ENCODE peak calls at places on chromosomes 2 and 18, in nine cellular contexts. Y is suprapubic skin, X is endodermal cell, Z is iPS DF 6.9, B is neural progenitor cell, P is adrenal gland, I is gastrocnemius medialis, L is thoracic aorta, G is GM23248. V is an unnamed sample.

GRCh38 chr2:226800941-226801784 is 1.5 kb upstream of the IRS1 start:
- DNase-seq in G (peak), Z (no peak), P (peak), L (peak), B (peak), Y (peak), X (peak), I (peak), V (peak)

GRCh38 chr2:241586564-241587264 is 28.2 kb downstream of the BOK start:
- DNase-seq in L (no peak), B (no peak), X (no peak), Z (no peak), Y (no peak), P (no peak), I (no peak), G (no peak), V (no peak)

GRCh38 chr18:72672364-72673151 is 128.4 kb upstream of the CBLN2 start:
- DNase-seq in I (no peak), B (peak), G (peak), Z (no peak), P (peak), L (no peak), Y (no peak), X (no peak), V (no peak)

GRCh38 chr2:229282758-229283546 is 11.9 kb upstream of the PID1 start:
- DNase-seq in B (no peak), Y (peak), I (peak), Z (no peak), P (peak), G (peak), L (no peak), X (no peak), V (peak)

GRCh38 chr2:218871345-218872302 is 9.0 kb upstream of the WNT10A start:
- DNase-seq in P (no peak), B (no peak), Z (no peak), L (no peak), X (peak), G (peak), Y (no peak), I (no peak), V (no peak)

GRCh38 chr2:106159867-106160785 is 34.0 kb downstream of the UXS1 start:
- DNase-seq in L (no peak), I (no peak), Z (no peak), G (no peak), Y (no peak), P (no peak), B (no peak), X (no peak), V (no peak)

GRCh38 chr2:158926478-158926948 is 41.9 kb upstream of the TANC1 start:
- DNase-seq in I (no peak), X (no peak), Z (no peak), G (peak), B (no peak), Y (no peak), L (no peak), P (peak), V (no peak)

GRCh38 chr2:150705767-150706166 is 218.3 kb upstream of the RND3 start:
- DNase-seq in Z (no peak), L (no peak), X (no peak), Y (no peak), I (no peak), B (no peak), G (no peak), P (no peak), V (no peak)

GRCh38 chr2:224650815-224651439 is 65.2 kb downstream of the CCDC195 start:
- DNase-seq in Z (peak), I (no peak), X (peak), Y (no peak), B (peak), G (peak), P (peak), L (no peak), V (no peak)

GRCh38 chr2:222355860-222356259 is 57.1 kb upstream of the PAX3 start:
- DNase-seq in X (no peak), Z (no peak), B (no peak), G (no peak), Y (no peak), I (no peak), L (no peak), P (no peak), V (no peak)

GRCh38 chr2:203484266-203485112 is 50.6 kb downstream of the RAPH1 start:
- DNase-seq in Y (no peak), X (peak), G (no peak), P (peak), Z (peak), L (no peak), I (peak), B (peak), V (no peak)

GRCh38 chr2:135663148-135663700 is 78.4 kb upstream of the UBXN4 start:
- DNase-seq in G (no peak), L (no peak), Z (no peak), B (no peak), P (no peak), Y (no peak), I (no peak), X (no peak), V (no peak)

GRCh38 chr2:8472545-8473361 is 209.1 kb upstream of the ID2 start:
- DNase-seq in X (no peak), P (peak), I (no peak), B (no peak), L (no peak), Z (no peak), Y (no peak), G (no peak), V (no peak)

GRCh38 chr18:31592520-31593157 is 962 bp downstream of the TTR start:
- DNase-seq in P (no peak), Z (no peak), X (peak), L (no peak), G (no peak), Y (no peak), B (no peak), I (no peak), V (no peak)

GRCh38 chr2:174763793-174764179 is 486 bp downstream of the CHRNA1 start:
- DNase-seq in P (no peak), I (no peak), B (no peak), Z (no peak), G (no peak), Y (no peak), L (no peak), X (no peak), V (no peak)

GRCh38 chr18:64966667-64967066 is 784.1 kb upstream of the CDH7 start:
- DNase-seq in Y (no peak), P (no peak), Z (no peak), X (peak), B (peak), I (no peak), L (no peak), G (no peak), V (no peak)

GRCh38 chr2:179486969-179487752 is 222.5 kb upstream of the SESTD1 start:
- DNase-seq in L (no peak), Y (no peak), Z (no peak), G (no peak), I (no peak), B (no peak), P (no peak), X (no peak), V (no peak)

GRCh38 chr18:67531929-67532328 is 15.4 kb upstream of the DSEL start:
- DNase-seq in Y (no peak), G (no peak), Z (no peak), X (no peak), L (no peak), P (no peak), B (no peak), I (no peak), V (no peak)

GRCh38 chr2:185316383-185316782 is 422.2 kb upstream of the FSIP2 start:
- DNase-seq in L (no peak), B (no peak), I (no peak), X (no peak), Y (no peak), G (no peak), P (no peak), Z (no peak), V (no peak)

GRCh38 chr2:120520929-120521912 is 175.3 kb downstream of the INHBB start:
- DNase-seq in Y (no peak), L (no peak), X (peak), P (peak), Z (peak), I (peak), G (peak), B (peak), V (no peak)

GRCh38 chr2:27093430-27094352 is 7.1 kb downstream of the KHK start:
- DNase-seq in I (no peak), Z (no peak), L (no peak), X (no peak), B (no peak), P (no peak), Y (no peak), G (no peak), V (no peak)
- H3K27ac ChIP-seq in I (no peak), Z (no peak), L (no peak), X (no peak), B (no peak), P (no peak), Y (no peak), G (no peak), V (no peak)

GRCh38 chr2:140855471-140855870 is 1275.3 kb downstream of the LRP1B start:
- DNase-seq in X (no peak), P (no peak), Z (no peak), B (no peak), L (no peak), G (no peak), Y (no peak), I (no peak), V (no peak)
- H3K4me3 ChIP-seq in X (no peak), P (no peak), Z (no peak), B (no peak), L (no peak), G (no peak), Y (no peak), I (no peak), V (no peak)

GRCh38 chr2:17816396-17817245 is at the start of gene MSGN1:
- DNase-seq in G (no peak), Y (no peak), B (peak), X (peak), P (no peak), I (no peak), L (no peak), Z (no peak), V (no peak)

GRCh38 chr2:17813015-17813741 is 3.1 kb upstream of the MSGN1 start:
- DNase-seq in B (no peak), P (no peak), Y (no peak), X (peak), L (no peak), G (peak), Z (no peak), I (no peak), V (no peak)

GRCh38 chr2:17814601-17815000 is 1.7 kb upstream of the MSGN1 start:
- DNase-seq in X (no peak), I (no peak), B (no peak), L (no peak), Y (no peak), Z (no peak), P (no peak), G (no peak), V (no peak)

GRCh38 chr2:17815466-17816184 is 635 bp upstream of the MSGN1 start:
- DNase-seq in I (no peak), P (no peak), G (no peak), X (peak), Y (no peak), Z (no peak), B (peak), L (no peak), V (no peak)

DNA sequence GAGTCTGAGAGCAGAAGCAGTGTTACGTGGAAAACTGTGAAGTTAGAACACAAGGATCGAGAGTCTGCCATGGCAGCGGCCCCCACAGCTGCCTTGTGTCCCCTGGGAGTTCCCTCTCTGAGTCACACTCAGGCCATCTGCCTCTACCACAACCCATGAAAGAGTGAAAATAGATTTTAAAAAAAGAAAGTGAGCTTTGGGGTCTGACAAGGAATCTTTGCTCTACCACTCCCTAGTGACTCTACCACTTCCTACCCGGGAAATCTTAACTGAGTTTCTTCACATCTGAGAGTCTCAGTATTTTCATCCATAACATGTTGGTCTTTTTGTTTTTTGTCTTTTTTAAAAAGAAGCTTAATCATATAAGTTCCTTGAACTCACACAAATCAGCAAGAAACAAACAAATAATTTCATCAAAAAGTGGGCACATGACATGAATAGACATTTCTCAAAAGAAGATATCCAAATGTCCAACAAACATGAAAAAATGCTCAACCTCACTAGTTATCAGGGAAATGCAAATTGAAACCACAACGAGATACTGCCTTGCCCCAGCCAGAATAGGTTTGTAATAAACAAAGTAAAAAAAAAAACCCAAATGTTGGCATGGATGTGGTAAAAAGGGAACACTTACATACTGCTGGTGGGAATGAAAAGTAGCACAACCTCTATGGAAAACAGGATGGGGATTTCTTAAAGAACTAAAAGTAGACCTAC is 2.4 kb upstream of the MSGN1 start:
- DNase-seq in G (peak), Z (no peak), Y (no peak), L (no peak), X (peak), B (no peak), I (peak), P (peak), V (no peak)
- H3K27ac ChIP-seq in G (peak), Z (no peak), Y (peak), L (peak), X (no peak), B (no peak), I (peak), P (no peak), V (peak)

GRCh38 chr2:95027369-95027720 is 1.8 kb downstream of the MAL start:
- DNase-seq in Z (no peak), Y (no peak), X (no peak), G (no peak), I (no peak), B (no peak), L (no peak), P (no peak), V (no peak)
- H3K4me3 ChIP-seq in Z (no peak), Y (no peak), X (no peak), G (no peak), I (no peak), B (no peak), L (no peak), P (no peak), V (no peak)

GRCh38 chr2:29110916-29111315 is 4.3 kb upstream of the CLIP4 start:
- DNase-seq in B (no peak), P (no peak), L (no peak), Y (no peak), X (no peak), Z (no peak), I (no peak), G (peak), V (no peak)
- H3K27ac ChIP-seq in B (no peak), P (no peak), L (no peak), Y (no peak), X (no peak), Z (no peak), I (peak), G (no peak), V (no peak)